ENCODE peak calls at places on chromosomes 16 and 17, in five cellular contexts. I is H54, A is GM10248, T is cardiac septum, P is EL. B is an unnamed sample.

GRCh38 chr16:4957720-4958509 is at the start of gene SEC14L5:
- DNase-seq in I (peak; percentile 91), T (peak; percentile 99), A (peak; percentile 100), P (peak; percentile 96), B (peak; percentile 86)

GRCh38 chr16:31265329-31266245 is 5.8 kb downstream of the ITGAM start:
- DNase-seq in I (peak; percentile 79), A (peak; percentile 87), P (peak; percentile 69), T (peak; percentile 43), B (peak; percentile 4)

GRCh38 chr16:68311316-68311620 is 449 bp downstream of the PRMT7 start:
- DNase-seq in A (no peak), P (no peak), I (no peak), T (no peak), B (peak; percentile 54)

GRCh38 chr16:57265850-57266530 is 18.5 kb downstream of the PLLP start:
- DNase-seq in A (no peak), P (no peak), T (peak; percentile 15), I (no peak), B (no peak)

GRCh38 chr16:8697965-8698364 is 23.5 kb downstream of the ABAT start:
- DNase-seq in A (no peak), P (no peak), I (no peak), T (no peak), B (no peak)

GRCh38 chr17:77882481-77883212 is 75.9 kb upstream of the TNRC6C start:
- DNase-seq in P (peak; percentile 42), I (peak; percentile 33), T (peak; percentile 86), A (peak; percentile 79), B (peak; percentile 63)

GRCh38 chr17:76083536-76083935 is 4.6 kb downstream of the ZACN start:
- DNase-seq in I (no peak), A (no peak), T (no peak), P (no peak), B (no peak)

GRCh38 chr17:75872434-75873351 is 5.7 kb downstream of the TRIM47 start:
- DNase-seq in P (peak; percentile 75), T (peak; percentile 88), I (peak; percentile 95), A (no peak), B (no peak)

GRCh38 chr17:63249256-63250006 is 196.7 kb downstream of the CYB561 start:
- DNase-seq in T (no peak), A (no peak), P (no peak), I (no peak), B (no peak)

GRCh38 chr16:85303354-85303883 is 191.1 kb upstream of the CIBAR2 start:
- DNase-seq in A (peak; percentile 85), P (no peak), I (no peak), T (no peak), B (peak; percentile 74)

GRCh38 chr17:67639997-67640396 is 77.7 kb upstream of the NOL11 start:
- DNase-seq in I (no peak), P (no peak), T (no peak), A (no peak), B (no peak)

GRCh38 chr16:81713295-81713772 is 65.8 kb upstream of the PLCG2 start:
- DNase-seq in A (no peak), T (no peak), I (no peak), P (no peak), B (no peak)

GRCh38 chr17:74569392-74570003 is 2.2 kb upstream of the CD300H start:
- DNase-seq in T (no peak), P (peak; percentile 82), I (peak; percentile 85), A (no peak), B (peak; percentile 96)

GRCh38 chr17:9072626-9073339 is 51.5 kb downstream of the NTN1 start:
- DNase-seq in A (no peak), I (no peak), T (no peak), P (no peak), B (no peak)

GRCh38 chr16:22397459-22397858 is 23.0 kb upstream of the CDR2 start:
- DNase-seq in I (peak; percentile 12), T (no peak), P (peak; percentile 96), A (no peak), B (no peak)

B was measured in Kasumi-1.